ENCODE peak calls at places on chromosome 19, in seven cellular contexts. C is B cell; I is SK-N-SH; R is effector memory CD8-positive, alpha-beta T cell; V is GM12892; Q is neural progenitor cell; K is activated T-helper 1 cell treated with anti-CD3 and anti-CD28 coated beads, Interleukin-12 subunit alpha, Interleukin-12 subunit beta, Interleukin-2, Interleukin-4 antibody, amounts not matched to agents 30 ng/mL and 10 ng/mL and 1 ng/mL, durations not matched to agents 14 hours and 24 hours and 36 hours. Y is an unnamed sample.
A peak's percentile ranks its signal among the peaks of the same experiment; 100 is the strongest.

GRCh38 chr19:50025022-50025793 is at the start of gene VRK3:
- DNase-seq in I (peak; percentile 96), Q (peak; percentile 100), K (peak; percentile 99), C (peak; percentile 90), R (peak; percentile 98), V (peak; percentile 95), Y (peak; percentile 100)

GRCh38 chr19:38838208-38838985 is 6.8 kb upstream of the ECH1 start:
- DNase-seq in R (no peak), K (no peak), V (no peak), I (no peak), Q (no peak), C (no peak), Y (no peak)

GRCh38 chr19:24063312-24063711 is 23.7 kb upstream of the ZNF254 start:
- DNase-seq in R (no peak), Q (no peak), C (no peak), V (no peak), I (no peak), K (no peak), Y (no peak)

GRCh38 chr19:31875550-31875949 is 469.9 kb upstream of the ZNF507 start:
- DNase-seq in C (no peak), K (no peak), R (no peak), Q (no peak), V (no peak), I (no peak), Y (no peak)

GRCh38 chr19:52748336-52748950 is 13.6 kb upstream of the ZNF611 start:
- DNase-seq in K (no peak), V (no peak), I (peak; percentile 35), Q (peak; percentile 73), R (no peak), C (no peak), Y (no peak)

GRCh38 chr19:47230122-47230920 is 678 bp downstream of the BBC3 start:
- DNase-seq in R (peak; percentile 91), Q (peak; percentile 77), V (no peak), C (peak; percentile 91), K (peak; percentile 77), I (peak; percentile 86), Y (peak; percentile 36)

GRCh38 chr19:6056801-6057650 is 53.3 kb downstream of the RFX2 start:
- DNase-seq in I (no peak), R (no peak), C (no peak), K (no peak), Q (no peak), V (no peak), Y (peak; percentile 86)

GRCh38 chr19:1655131-1655981 is 2.9 kb upstream of the TCF3 start:
- DNase-seq in C (no peak), Q (no peak), V (no peak), I (no peak), R (no peak), K (no peak), Y (no peak)

GRCh38 chr19:47130589-47131168 is at the start of gene SAE1:
- DNase-seq in K (peak; percentile 93), V (peak; percentile 97), C (peak; percentile 96), R (peak; percentile 82), Q (peak; percentile 98), I (peak; percentile 97), Y (peak; percentile 100)

GRCh38 chr19:18401580-18402112 is 4.2 kb upstream of the LRRC25 start:
- DNase-seq in C (peak; percentile 76), V (no peak), K (no peak), Q (peak; percentile 57), R (no peak), I (no peak), Y (peak; percentile 87)

GRCh38 chr19:19297759-19298158 is 22.6 kb downstream of the SUGP1 start:
- DNase-seq in K (no peak), V (no peak), Q (no peak), R (no peak), I (peak; percentile 23), C (no peak), Y (no peak)

GRCh38 chr19:40365613-40366401 is 17.3 kb downstream of the PLD3 start:
- DNase-seq in C (peak; percentile 77), R (no peak), V (peak; percentile 94), K (no peak), I (peak; percentile 99), Q (peak; percentile 91), Y (no peak)

GRCh38 chr19:3108775-3109174 is 14.6 kb downstream of the GNA11 start:
- DNase-seq in I (peak; percentile 84), Q (peak; percentile 86), K (peak; percentile 45), C (peak; percentile 81), R (peak; percentile 67), V (peak; percentile 66), Y (peak; percentile 67)

GRCh38 chr19:45171211-45171623 is 6.8 kb downstream of the TRAPPC6A start:
- DNase-seq in I (no peak), V (no peak), C (no peak), Q (no peak), R (peak; percentile 33), K (peak; percentile 45), Y (no peak)

GRCh38 chr19:18863843-18864362 is 32.1 kb downstream of the CERS1 start:
- DNase-seq in R (no peak), K (no peak), C (no peak), Q (no peak), V (no peak), I (no peak), Y (no peak)

GRCh38 chr19:4977299-4978174 is 8.6 kb downstream of the KDM4B start:
- DNase-seq in Q (no peak), I (peak; percentile 81), C (peak; percentile 54), V (no peak), R (no peak), K (no peak), Y (no peak)

GRCh38 chr19:3556978-3557460 is 367 bp downstream of the MFSD12 start:
- DNase-seq in K (peak; percentile 41), I (peak; percentile 74), R (peak; percentile 46), V (no peak), Q (peak; percentile 67), C (peak; percentile 84), Y (no peak)

GRCh38 chr19:55473613-55474012 is 2.8 kb upstream of the ZNF628 start:
- DNase-seq in K (no peak), I (no peak), Q (peak; percentile 49), R (no peak), C (no peak), V (no peak), Y (no peak)

GRCh38 chr19:51727349-51727880 is 3.6 kb upstream of the HAS1 start:
- DNase-seq in I (no peak), K (no peak), R (no peak), Q (no peak), C (no peak), V (no peak), Y (no peak)

GRCh38 chr19:46605356-46605821 is 4.3 kb downstream of the CALM3 start:
- DNase-seq in V (no peak), C (no peak), K (no peak), Q (no peak), I (peak; percentile 17), R (no peak), Y (no peak)

GRCh38 chr19:1780272-1780957 is 27.1 kb downstream of the ONECUT3 start:
- DNase-seq in Q (no peak), I (peak; percentile 55), V (no peak), R (no peak), K (no peak), C (no peak), Y (no peak)

GRCh38 chr19:13665125-13665903 is 99.0 kb upstream of the MRI1 start:
- DNase-seq in V (no peak), C (peak; percentile 42), Q (no peak), I (no peak), R (no peak), K (no peak), Y (no peak)

GRCh38 chr19:41646589-41647204 is 19.8 kb upstream of the CEACAM4 start:
- DNase-seq in I (peak; percentile 39), K (no peak), V (no peak), C (no peak), R (peak; percentile 37), Q (no peak), Y (no peak)

GRCh38 chr19:19409235-19410030 is 4.0 kb downstream of the GATAD2A start:
- DNase-seq in V (no peak), R (peak; percentile 45), C (no peak), I (no peak), Q (peak; percentile 19), K (no peak), Y (no peak)

GRCh38 chr19:44722131-44723121 is 23.5 kb downstream of the CEACAM16 start:
- DNase-seq in I (no peak), K (peak; percentile 25), R (no peak), C (peak; percentile 56), V (no peak), Q (no peak), Y (peak; percentile 94)

GRCh38 chr19:18304496-18305312 is 18.2 kb downstream of the LSM4 start:
- DNase-seq in V (peak; percentile 87), Q (peak; percentile 76), R (peak; percentile 76), K (peak; percentile 77), C (peak; percentile 85), I (peak; percentile 92), Y (peak; percentile 67)

GRCh38 chr19:40596608-40597328 is 4.4 kb upstream of the LTBP4 start:
- DNase-seq in C (no peak), V (no peak), R (no peak), I (peak; percentile 76), Q (peak; percentile 84), K (no peak), Y (no peak)